ENCODE peak calls at places on chromosome 18, in eight cellular contexts. One of them, this sample, is unnamed.

GRCh38 chr18:709771-710170 is 2.7 kb downstream of the ENOSF1 start:
- DNase-seq in A172: no peak
- DNase-seq in hippocampal formation: no peak
- DNase-seq in effector memory CD4-positive, alpha-beta T cell: no peak
- DNase-seq in Panc1: no peak
- DNase-seq in NCI-H1417 treated with DMSO at 0.1 percent for 48 hours: no peak
- DNase-seq in sciatic nerve: no peak
- DNase-seq in HTR-8/SVneo: no peak
- DNase-seq in this sample: no peak

GRCh38 chr18:40962784-40963183 is 992.2 kb upstream of the PIK3C3 start:
- DNase-seq in sciatic nerve: no peak
- DNase-seq in effector memory CD4-positive, alpha-beta T cell: no peak
- DNase-seq in hippocampal formation: no peak
- DNase-seq in Panc1: no peak
- DNase-seq in HTR-8/SVneo: no peak
- DNase-seq in A172: peak
- DNase-seq in NCI-H1417 treated with DMSO at 0.1 percent for 48 hours: no peak
- DNase-seq in this sample: no peak

GRCh38 chr18:74722237-74722636 is 124.6 kb downstream of the ZNF407 start:
- DNase-seq in HTR-8/SVneo: no peak
- DNase-seq in A172: no peak
- DNase-seq in sciatic nerve: no peak
- DNase-seq in hippocampal formation: no peak
- DNase-seq in effector memory CD4-positive, alpha-beta T cell: no peak
- DNase-seq in Panc1: no peak
- DNase-seq in NCI-H1417 treated with DMSO at 0.1 percent for 48 hours: no peak
- DNase-seq in this sample: no peak

GRCh38 chr18:11668441-11669169 is 20.5 kb upstream of the GNAL start:
- DNase-seq in Panc1: no peak
- DNase-seq in HTR-8/SVneo: no peak
- DNase-seq in sciatic nerve: no peak
- DNase-seq in effector memory CD4-positive, alpha-beta T cell: no peak
- DNase-seq in A172: no peak
- DNase-seq in NCI-H1417 treated with DMSO at 0.1 percent for 48 hours: no peak
- DNase-seq in hippocampal formation: no peak
- DNase-seq in this sample: no peak

GRCh38 chr18:3088044-3088443 is 75.1 kb upstream of the LPIN2 start:
- DNase-seq in NCI-H1417 treated with DMSO at 0.1 percent for 48 hours: no peak
- DNase-seq in effector memory CD4-positive, alpha-beta T cell: no peak
- DNase-seq in HTR-8/SVneo: no peak
- DNase-seq in hippocampal formation: no peak
- DNase-seq in A172: no peak
- DNase-seq in Panc1: no peak
- DNase-seq in sciatic nerve: no peak
- DNase-seq in this sample: no peak

GRCh38 chr18:26268454-26268853 is 42.2 kb downstream of the TAF4B start:
- DNase-seq in NCI-H1417 treated with DMSO at 0.1 percent for 48 hours: no peak
- DNase-seq in effector memory CD4-positive, alpha-beta T cell: no peak
- DNase-seq in sciatic nerve: no peak
- DNase-seq in hippocampal formation: no peak
- DNase-seq in Panc1: no peak
- DNase-seq in A172: no peak
- DNase-seq in HTR-8/SVneo: no peak
- DNase-seq in this sample: no peak

GRCh38 chr18:38790303-38790702 is 1224.7 kb upstream of the CELF4 start:
- DNase-seq in A172: no peak
- DNase-seq in Panc1: no peak
- DNase-seq in hippocampal formation: no peak
- DNase-seq in effector memory CD4-positive, alpha-beta T cell: no peak
- DNase-seq in HTR-8/SVneo: no peak
- DNase-seq in NCI-H1417 treated with DMSO at 0.1 percent for 48 hours: no peak
- DNase-seq in sciatic nerve: no peak
- DNase-seq in this sample: no peak

GRCh38 chr18:62329676-62330454 is 4.8 kb downstream of the TNFRSF11A start:
- DNase-seq in effector memory CD4-positive, alpha-beta T cell: no peak
- DNase-seq in sciatic nerve: no peak
- DNase-seq in hippocampal formation: no peak
- DNase-seq in A172: peak
- DNase-seq in NCI-H1417 treated with DMSO at 0.1 percent for 48 hours: no peak
- DNase-seq in Panc1: peak
- DNase-seq in HTR-8/SVneo: no peak
- DNase-seq in this sample: no peak

GRCh38 chr18:21897811-21898210 is 157.2 kb downstream of the MIB1 start:
- DNase-seq in A172: peak
- DNase-seq in sciatic nerve: no peak
- DNase-seq in hippocampal formation: peak
- DNase-seq in NCI-H1417 treated with DMSO at 0.1 percent for 48 hours: no peak
- DNase-seq in effector memory CD4-positive, alpha-beta T cell: no peak
- DNase-seq in Panc1: peak
- DNase-seq in HTR-8/SVneo: peak
- DNase-seq in this sample: no peak

GRCh38 chr18:49619792-49620191 is 57.9 kb downstream of the LIPG start:
- DNase-seq in effector memory CD4-positive, alpha-beta T cell: no peak
- DNase-seq in hippocampal formation: no peak
- DNase-seq in HTR-8/SVneo: peak
- DNase-seq in sciatic nerve: no peak
- DNase-seq in A172: no peak
- DNase-seq in Panc1: no peak
- DNase-seq in NCI-H1417 treated with DMSO at 0.1 percent for 48 hours: no peak
- DNase-seq in this sample: no peak

GRCh38 chr18:1308686-1309085 is 404.0 kb downstream of the ADCYAP1 start:
- DNase-seq in effector memory CD4-positive, alpha-beta T cell: no peak
- DNase-seq in NCI-H1417 treated with DMSO at 0.1 percent for 48 hours: no peak
- DNase-seq in Panc1: no peak
- DNase-seq in A172: no peak
- DNase-seq in hippocampal formation: no peak
- DNase-seq in HTR-8/SVneo: no peak
- DNase-seq in sciatic nerve: no peak
- DNase-seq in this sample: no peak

GRCh38 chr18:79169958-79170555 is 100.9 kb downstream of the ATP9B start:
- DNase-seq in hippocampal formation: no peak
- DNase-seq in Panc1: no peak
- DNase-seq in sciatic nerve: no peak
- DNase-seq in HTR-8/SVneo: no peak
- DNase-seq in effector memory CD4-positive, alpha-beta T cell: no peak
- DNase-seq in NCI-H1417 treated with DMSO at 0.1 percent for 48 hours: no peak
- DNase-seq in A172: peak
- DNase-seq in this sample: no peak

GRCh38 chr18:78797499-78797898 is 182.1 kb upstream of the SALL3 start:
- DNase-seq in Panc1: no peak
- DNase-seq in sciatic nerve: no peak
- DNase-seq in NCI-H1417 treated with DMSO at 0.1 percent for 48 hours: no peak
- DNase-seq in A172: no peak
- DNase-seq in hippocampal formation: no peak
- DNase-seq in HTR-8/SVneo: no peak
- DNase-seq in effector memory CD4-positive, alpha-beta T cell: no peak
- DNase-seq in this sample: peak

GRCh38 chr18:46676162-46676830 is 19.3 kb upstream of the LOXHD1 start:
- DNase-seq in HTR-8/SVneo: no peak
- DNase-seq in effector memory CD4-positive, alpha-beta T cell: no peak
- DNase-seq in sciatic nerve: no peak
- DNase-seq in A172: peak
- DNase-seq in hippocampal formation: no peak
- DNase-seq in Panc1: peak
- DNase-seq in NCI-H1417 treated with DMSO at 0.1 percent for 48 hours: no peak
- DNase-seq in this sample: no peak

GRCh38 chr18:36461551-36461987 is 164.1 kb downstream of the FHOD3 start:
- DNase-seq in NCI-H1417 treated with DMSO at 0.1 percent for 48 hours: no peak
- DNase-seq in A172: peak
- DNase-seq in HTR-8/SVneo: no peak
- DNase-seq in Panc1: no peak
- DNase-seq in effector memory CD4-positive, alpha-beta T cell: no peak
- DNase-seq in hippocampal formation: no peak
- DNase-seq in sciatic nerve: no peak
- DNase-seq in this sample: no peak

GRCh38 chr18:45670281-45670962 is 53.6 kb upstream of the SLC14A1 start:
- DNase-seq in NCI-H1417 treated with DMSO at 0.1 percent for 48 hours: no peak
- DNase-seq in effector memory CD4-positive, alpha-beta T cell: no peak
- DNase-seq in Panc1: no peak
- DNase-seq in A172: no peak
- DNase-seq in sciatic nerve: no peak
- DNase-seq in HTR-8/SVneo: no peak
- DNase-seq in hippocampal formation: no peak
- DNase-seq in this sample: no peak

GRCh38 chr18:48859311-48860275 is 91.2 kb downstream of the SMAD7 start:
- DNase-seq in HTR-8/SVneo: no peak
- DNase-seq in sciatic nerve: no peak
- DNase-seq in NCI-H1417 treated with DMSO at 0.1 percent for 48 hours: no peak
- DNase-seq in effector memory CD4-positive, alpha-beta T cell: no peak
- DNase-seq in A172: no peak
- DNase-seq in hippocampal formation: peak
- DNase-seq in Panc1: no peak
- DNase-seq in this sample: peak

GRCh38 chr18:33578371-33579146 is 540 bp downstream of the ASXL3 start:
- DNase-seq in effector memory CD4-positive, alpha-beta T cell: no peak
- DNase-seq in HTR-8/SVneo: no peak
- DNase-seq in hippocampal formation: no peak
- DNase-seq in NCI-H1417 treated with DMSO at 0.1 percent for 48 hours: no peak
- DNase-seq in Panc1: no peak
- DNase-seq in A172: no peak
- DNase-seq in sciatic nerve: peak
- DNase-seq in this sample: no peak

GRCh38 chr18:59423251-59423650 is 64.2 kb upstream of the LMAN1 start:
- DNase-seq in sciatic nerve: no peak
- DNase-seq in Panc1: no peak
- DNase-seq in effector memory CD4-positive, alpha-beta T cell: no peak
- DNase-seq in A172: no peak
- DNase-seq in NCI-H1417 treated with DMSO at 0.1 percent for 48 hours: no peak
- DNase-seq in hippocampal formation: no peak
- DNase-seq in HTR-8/SVneo: no peak
- DNase-seq in this sample: no peak

GRCh38 chr18:27863780-27864430 is 313.0 kb downstream of the CDH2 start:
- DNase-seq in NCI-H1417 treated with DMSO at 0.1 percent for 48 hours: no peak
- DNase-seq in hippocampal formation: no peak
- DNase-seq in effector memory CD4-positive, alpha-beta T cell: no peak
- DNase-seq in Panc1: no peak
- DNase-seq in sciatic nerve: no peak
- DNase-seq in HTR-8/SVneo: no peak
- DNase-seq in A172: no peak
- DNase-seq in this sample: no peak

GRCh38 chr18:74597662-74598349 is at the start of gene ZNF407:
- DNase-seq in HTR-8/SVneo: peak
- DNase-seq in A172: peak
- DNase-seq in sciatic nerve: peak
- DNase-seq in Panc1: peak
- DNase-seq in NCI-H1417 treated with DMSO at 0.1 percent for 48 hours: peak
- DNase-seq in hippocampal formation: peak
- DNase-seq in effector memory CD4-positive, alpha-beta T cell: peak
- DNase-seq in this sample: no peak

GRCh38 chr18:906416-907170 is 1.9 kb downstream of the ADCYAP1 start:
- DNase-seq in NCI-H1417 treated with DMSO at 0.1 percent for 48 hours: peak
- DNase-seq in Panc1: no peak
- DNase-seq in hippocampal formation: no peak
- DNase-seq in A172: no peak
- DNase-seq in sciatic nerve: no peak
- DNase-seq in HTR-8/SVneo: no peak
- DNase-seq in effector memory CD4-positive, alpha-beta T cell: no peak
- DNase-seq in this sample: no peak

GRCh38 chr18:79507076-79507545 is 111.4 kb downstream of the NFATC1 start:
- DNase-seq in A172: no peak
- DNase-seq in Panc1: no peak
- DNase-seq in HTR-8/SVneo: no peak
- DNase-seq in NCI-H1417 treated with DMSO at 0.1 percent for 48 hours: no peak
- DNase-seq in hippocampal formation: no peak
- DNase-seq in effector memory CD4-positive, alpha-beta T cell: no peak
- DNase-seq in sciatic nerve: peak
- DNase-seq in this sample: peak

GRCh38 chr18:45169610-45170009 is 445.7 kb upstream of the SLC14A2 start:
- DNase-seq in A172: peak
- DNase-seq in Panc1: no peak
- DNase-seq in effector memory CD4-positive, alpha-beta T cell: no peak
- DNase-seq in NCI-H1417 treated with DMSO at 0.1 percent for 48 hours: no peak
- DNase-seq in sciatic nerve: peak
- DNase-seq in hippocampal formation: no peak
- DNase-seq in HTR-8/SVneo: no peak
- DNase-seq in this sample: no peak

GRCh38 chr18:4987452-4988405 is 209.3 kb downstream of the AKAIN1 start:
- DNase-seq in NCI-H1417 treated with DMSO at 0.1 percent for 48 hours: no peak
- DNase-seq in HTR-8/SVneo: no peak
- DNase-seq in sciatic nerve: no peak
- DNase-seq in effector memory CD4-positive, alpha-beta T cell: no peak
- DNase-seq in Panc1: no peak
- DNase-seq in A172: no peak
- DNase-seq in hippocampal formation: no peak
- DNase-seq in this sample: no peak

GRCh38 chr18:52392160-52392559 is 52.2 kb downstream of the DCC start:
- DNase-seq in effector memory CD4-positive, alpha-beta T cell: no peak
- DNase-seq in hippocampal formation: peak
- DNase-seq in A172: no peak
- DNase-seq in Panc1: no peak
- DNase-seq in NCI-H1417 treated with DMSO at 0.1 percent for 48 hours: no peak
- DNase-seq in HTR-8/SVneo: no peak
- DNase-seq in sciatic nerve: no peak
- DNase-seq in this sample: no peak

GRCh38 chr18:51614033-51614432 is 416.6 kb upstream of the MEX3C start:
- DNase-seq in HTR-8/SVneo: no peak
- DNase-seq in NCI-H1417 treated with DMSO at 0.1 percent for 48 hours: no peak
- DNase-seq in sciatic nerve: no peak
- DNase-seq in A172: peak
- DNase-seq in Panc1: peak
- DNase-seq in hippocampal formation: no peak
- DNase-seq in effector memory CD4-positive, alpha-beta T cell: no peak
- DNase-seq in this sample: no peak

GRCh38 chr18:58769321-58769720 is 95.4 kb upstream of the ZNF532 start:
- DNase-seq in NCI-H1417 treated with DMSO at 0.1 percent for 48 hours: no peak
- DNase-seq in Panc1: no peak
- DNase-seq in A172: no peak
- DNase-seq in HTR-8/SVneo: no peak
- DNase-seq in hippocampal formation: no peak
- DNase-seq in effector memory CD4-positive, alpha-beta T cell: no peak
- DNase-seq in sciatic nerve: peak
- DNase-seq in this sample: peak